ENCODE peak calls at places on chromosomes 4 and X, in seven cellular contexts. A is fibroblast of villous mesenchyme, I is fibroblast of the aortic adventitia, S is fibroblast of lung, O is neural progenitor cell, E is GM12864, C is Calu3. T is an unnamed sample.

GRCh38 chr4:74157116-74157742 is 689 bp upstream of the MTHFD2L start:
- DNase-seq in A (peak), I (peak), S (peak), O (no peak), E (no peak), C (no peak), T (no peak)

GRCh38 chr4:39565925-39566630 is 38.8 kb upstream of the UGDH start:
- DNase-seq in A (peak), I (peak), S (peak), O (no peak), E (no peak), C (no peak), T (no peak)

GRCh38 chr4:104915864-104916263 is 230.8 kb upstream of the TET2 start:
- DNase-seq in A (no peak), I (no peak), S (no peak), O (no peak), E (no peak), C (no peak), T (no peak)

GRCh38 chrX:100829730-100830129 is 9.5 kb downstream of the CSTF2 start:
- DNase-seq in A (peak), I (peak), S (peak), O (no peak), E (no peak), C (no peak), T (peak)

GRCh38 chr4:158812543-158812942 is 43.7 kb downstream of the FNIP2 start:
- DNase-seq in A (no peak), I (no peak), S (no peak), O (no peak), E (no peak), C (no peak), T (no peak)

GRCh38 chrX:40772290-40772689 is 36.9 kb upstream of the MED14 start:
- DNase-seq in A (no peak), I (peak), S (peak), O (no peak), E (no peak), C (no peak), T (no peak)

GRCh38 chrX:47235691-47236103 is 2.9 kb downstream of the USP11 start:
- DNase-seq in A (peak), I (no peak), S (no peak), O (no peak), E (no peak), C (no peak), T (no peak)

GRCh38 chrX:49761481-49761880 is 65.7 kb upstream of the PAGE1 start:
- DNase-seq in A (peak), I (peak), S (no peak), O (peak), E (no peak), C (peak), T (peak)

GRCh38 chr4:8537041-8537461 is 43.1 kb upstream of the GPR78 start:
- DNase-seq in A (peak), I (peak), S (peak), O (no peak), E (peak), C (peak), T (no peak)

GRCh38 chrX:46791927-46792825 is 33.3 kb upstream of the SLC9A7 start:
- DNase-seq in A (peak), I (peak), S (peak), O (peak), E (peak), C (peak), T (peak)

GRCh38 chrX:21932277-21932996 is 8.1 kb upstream of the SMS start:
- DNase-seq in A (peak), I (peak), S (peak), O (no peak), E (no peak), C (peak), T (no peak)

GRCh38 chr4:10587697-10588096 is 96.9 kb downstream of the CLNK start:
- DNase-seq in A (peak), I (no peak), S (peak), O (no peak), E (no peak), C (no peak), T (no peak)

GRCh38 chrX:84168095-84168494 is 19.9 kb downstream of the RPS6KA6 start:
- DNase-seq in A (no peak), I (no peak), S (peak), O (no peak), E (no peak), C (no peak), T (no peak)

GRCh38 chr4:967113-968104 is 6.0 kb downstream of the DGKQ start:
- DNase-seq in A (no peak), I (no peak), S (no peak), O (peak), E (no peak), C (no peak), T (no peak)

GRCh38 chrX:136880003-136880451 is 498 bp downstream of the RBMX start:
- DNase-seq in A (peak), I (peak), S (no peak), O (peak), E (no peak), C (peak), T (peak)

GRCh38 chr4:72564184-72564583 is 4.8 kb downstream of the ADAMTS3 start:
- DNase-seq in A (peak), I (peak), S (peak), O (no peak), E (no peak), C (no peak), T (no peak)

GRCh38 chrX:40152706-40153334 is 55.1 kb upstream of the BCOR start:
- DNase-seq in A (no peak), I (no peak), S (no peak), O (peak), E (no peak), C (peak), T (peak)

GRCh38 chrX:25034889-25035288 is 19.1 kb upstream of the ARX start:
- DNase-seq in A (no peak), I (no peak), S (no peak), O (peak), E (no peak), C (no peak), T (no peak)

GRCh38 chrX:150983526-150984163 is 510 bp downstream of the HMGB3 start:
- DNase-seq in A (no peak), I (no peak), S (no peak), O (no peak), E (no peak), C (peak), T (peak)

GRCh38 chr4:8244001-8244757 is 25.4 kb upstream of the HTRA3 start:
- DNase-seq in A (no peak), I (no peak), S (no peak), O (no peak), E (no peak), C (no peak), T (no peak)

DNA sequence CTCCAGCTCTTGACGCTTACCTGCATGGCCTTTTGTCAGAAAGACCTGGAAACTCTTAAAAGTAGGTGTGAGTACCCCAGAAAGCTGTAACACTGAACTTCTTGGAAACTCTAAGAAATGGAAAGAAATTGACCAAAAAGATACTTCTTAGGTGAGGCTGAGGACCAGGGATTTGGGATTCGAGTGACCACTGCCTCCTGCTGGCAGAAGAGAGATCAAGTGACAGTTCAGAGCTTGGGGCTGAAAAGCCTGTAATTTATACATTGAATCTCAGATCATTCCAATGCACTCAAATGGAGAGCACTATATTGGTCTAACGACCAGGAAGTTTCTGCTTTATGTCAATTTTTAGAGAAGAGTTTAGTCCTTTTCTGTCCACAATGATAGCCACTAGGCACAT is 204.6 kb downstream of the PDGFRA start:
- DNase-seq in A (peak), I (peak), S (no peak), O (peak), E (no peak), C (no peak), T (no peak)
- TF ChIP-seq CTCF in A (peak), I (peak), S (peak), O (peak), E (peak), C (no peak), T (peak)

GRCh38 chrX:68490644-68491043 is 8.2 kb upstream of the YIPF6 start:
- DNase-seq in A (peak), I (peak), S (no peak), O (peak), E (no peak), C (peak), T (no peak)
- TF ChIP-seq CTCF in A (peak), I (peak), S (peak), O (peak), E (peak), C (peak), T (no peak)

GRCh38 chrX:154320406-154320805 is 24.8 kb downstream of the TKTL1 start:
- DNase-seq in A (no peak), I (no peak), S (no peak), O (no peak), E (no peak), C (no peak), T (no peak)

GRCh38 chrX:154323537-154323936 is 27.9 kb downstream of the TKTL1 start:
- DNase-seq in A (no peak), I (no peak), S (no peak), O (no peak), E (no peak), C (no peak), T (no peak)

GRCh38 chrX:154322890-154323289 is 27.3 kb downstream of the TKTL1 start:
- DNase-seq in A (no peak), I (no peak), S (no peak), O (no peak), E (no peak), C (no peak), T (no peak)

GRCh38 chrX:154321152-154321551 is 25.6 kb downstream of the TKTL1 start:
- DNase-seq in A (no peak), I (no peak), S (no peak), O (no peak), E (no peak), C (no peak), T (no peak)

DNA sequence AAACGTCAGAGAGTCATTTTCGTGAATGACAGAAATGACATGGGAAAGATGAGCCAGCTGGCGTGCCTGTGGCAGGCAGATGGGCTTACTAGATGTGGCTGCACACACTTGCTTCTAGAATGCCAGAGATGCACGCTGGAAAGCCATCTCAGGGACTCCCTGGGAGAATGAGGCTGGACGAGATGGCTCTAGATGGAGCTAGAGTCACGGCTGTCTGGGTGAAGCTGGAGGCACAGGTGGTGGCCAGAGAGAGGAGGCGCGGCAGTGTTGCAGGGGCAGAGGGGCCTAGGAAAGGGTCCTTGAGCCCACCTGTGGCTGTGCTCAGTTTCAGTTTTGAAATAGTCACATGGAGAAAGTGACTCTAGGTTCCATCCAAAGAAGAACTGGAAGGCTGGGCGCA is 26.0 kb downstream of the TKTL1 start:
- DNase-seq in A (no peak), I (peak), S (no peak), O (no peak), E (no peak), C (peak), T (peak)
- TF ChIP-seq CTCF in A (no peak), I (no peak), S (peak), O (no peak), E (peak), C (no peak), T (no peak)

DNA sequence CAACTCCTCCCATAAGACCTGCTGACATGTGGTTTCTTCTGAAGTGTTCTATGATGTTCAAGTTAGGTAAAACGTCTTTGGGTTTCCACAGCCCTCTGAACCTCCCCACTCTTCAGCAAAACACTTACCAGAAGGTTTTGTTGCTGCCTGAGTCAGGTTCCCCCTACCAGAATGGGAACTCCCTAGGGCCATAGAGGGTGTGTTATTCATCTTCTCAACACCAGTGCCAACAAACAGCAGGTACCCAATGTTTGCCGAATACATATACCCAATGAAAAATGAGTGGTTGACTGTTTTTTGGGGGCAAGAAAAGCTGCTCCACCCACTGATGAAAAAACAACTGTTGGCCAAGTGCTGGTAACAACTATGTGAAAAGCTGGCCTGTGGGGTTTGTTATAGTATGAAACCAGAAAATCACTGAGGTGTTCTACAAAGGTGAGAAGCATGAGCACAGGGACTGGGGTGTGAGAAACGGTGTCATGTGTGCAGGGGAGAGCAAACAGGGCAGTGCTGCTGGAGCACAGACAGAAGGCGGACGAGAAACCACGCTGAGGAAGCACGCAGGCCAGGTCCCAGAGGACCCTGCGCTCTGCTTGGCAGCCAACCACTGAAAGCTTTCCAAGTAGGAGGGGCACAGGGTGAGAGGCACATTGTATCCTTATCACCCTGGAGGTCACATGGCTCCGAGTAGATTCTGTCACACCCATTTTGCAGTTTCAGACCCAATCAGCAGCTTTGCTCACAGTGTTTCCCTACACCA is 28.8 kb downstream of the ATP8A1 start:
- DNase-seq in A (no peak), I (peak), S (no peak), O (no peak), E (peak), C (no peak), T (peak)
- TF ChIP-seq CTCF in A (no peak), I (no peak), S (no peak), O (no peak), E (no peak), C (no peak), T (no peak)

T was measured in GM20000.